ENCODE peak calls at places on chromosomes 1 and 21, in seven cellular contexts. S is K562, N is heart right ventricle, H is colonic mucosa, E is fibroblast of lung, X is IMR-90, W is PC-9. F is an unnamed sample. For H3K36me3, the result is how much of the 10 kb centered on the place peaks cover.

GRCh38 chr1:36913016-36913415 is 121.3 kb downstream of the GRIK3 start:
- DNase-seq in W (no peak), E (no peak), H (peak), S (no peak), N (no peak), X (no peak), F (no peak)

GRCh38 chr1:21541835-21542234 is 32.6 kb downstream of the ALPL start:
- DNase-seq in S (no peak), H (no peak), N (peak), E (peak), X (peak), W (no peak), F (no peak)

GRCh38 chr1:24261977-24262376 is 57.2 kb upstream of the GRHL3 start:
- DNase-seq in W (no peak), E (no peak), N (no peak), H (no peak), S (no peak), X (no peak), F (no peak)

GRCh38 chr1:164772635-164773034 is 213.7 kb downstream of the PBX1 start:
- DNase-seq in W (peak), E (peak), S (peak), N (peak), X (peak), H (peak), F (peak)

GRCh38 chr1:79745928-79746327 is 739.4 kb upstream of the ADGRL4 start:
- DNase-seq in H (no peak), E (peak), W (peak), N (no peak), X (peak), S (no peak), F (no peak)

GRCh38 chr21:45875881-45876280 is 105.7 kb upstream of the COL6A1 start:
- DNase-seq in E (no peak), S (no peak), W (no peak), N (no peak), X (no peak), H (no peak), F (no peak)

GRCh38 chr1:201427923-201428322 is 6.4 kb upstream of the TNNI1 start:
- DNase-seq in H (no peak), X (no peak), E (no peak), N (no peak), S (no peak), W (no peak), F (no peak)

GRCh38 chr1:223472057-223472456 is 78.8 kb downstream of the CCDC185 start:
- DNase-seq in E (no peak), N (no peak), S (no peak), W (no peak), X (no peak), H (no peak), F (no peak)

GRCh38 chr1:37233606-37234005 is 199.3 kb upstream of the GRIK3 start:
- DNase-seq in W (no peak), E (no peak), X (no peak), S (no peak), H (no peak), N (no peak), F (no peak)

GRCh38 chr1:77407738-77408375 is 126.0 kb downstream of the AK5 start:
- DNase-seq in N (no peak), X (peak), S (no peak), E (no peak), W (peak), H (no peak), F (no peak)

GRCh38 chr1:245051349-245052221 is 103.2 kb upstream of the KIF26B start:
- DNase-seq in X (peak), W (no peak), N (peak), S (peak), H (no peak), E (peak), F (peak)

GRCh38 chr1:1371741-1372711 is 3.0 kb downstream of the AURKAIP1 start:
- DNase-seq in N (no peak), X (peak), W (no peak), S (peak), E (peak), H (peak), F (peak)

GRCh38 chr1:200856716-200857352 is 15.9 kb upstream of the GPR25 start:
- DNase-seq in W (no peak), X (peak), H (no peak), E (peak), N (no peak), S (no peak), F (no peak)

GRCh38 chr1:32138965-32139364 is 31.1 kb downstream of the KPNA6 start:
- DNase-seq in X (peak), H (no peak), N (no peak), S (no peak), W (peak), E (peak), F (no peak)

GRCh38 chr1:85074365-85074964 is 26.2 kb upstream of the MCOLN3 start:
- DNase-seq in E (no peak), W (no peak), N (no peak), X (no peak), H (no peak), S (no peak), F (no peak)

GRCh38 chr1:85078903-85079302 is 30.6 kb upstream of the MCOLN3 start:
- DNase-seq in S (no peak), N (no peak), H (no peak), X (peak), W (no peak), E (peak), F (no peak)
- TF ChIP-seq CTCF in S (no peak), N (no peak), H (no peak), X (peak), W (peak), E (peak), F (no peak)

GRCh38 chr1:236561976-236562375 is 38.2 kb downstream of the LGALS8 start:
- DNase-seq in S (no peak), W (no peak), N (no peak), H (no peak), X (no peak), E (no peak), F (no peak)

GRCh38 chr1:236556606-236557005 is 32.8 kb downstream of the LGALS8 start:
- DNase-seq in H (no peak), W (no peak), N (no peak), E (no peak), S (no peak), X (no peak), F (no peak)

GRCh38 chr1:236553370-236553769 is 29.6 kb downstream of the LGALS8 start:
- DNase-seq in W (no peak), S (no peak), H (no peak), X (no peak), N (no peak), E (no peak), F (no peak)

GRCh38 chr1:236560213-236560771 is 36.5 kb downstream of the LGALS8 start:
- DNase-seq in E (no peak), W (no peak), X (no peak), H (no peak), N (no peak), S (no peak), F (no peak)

DNA sequence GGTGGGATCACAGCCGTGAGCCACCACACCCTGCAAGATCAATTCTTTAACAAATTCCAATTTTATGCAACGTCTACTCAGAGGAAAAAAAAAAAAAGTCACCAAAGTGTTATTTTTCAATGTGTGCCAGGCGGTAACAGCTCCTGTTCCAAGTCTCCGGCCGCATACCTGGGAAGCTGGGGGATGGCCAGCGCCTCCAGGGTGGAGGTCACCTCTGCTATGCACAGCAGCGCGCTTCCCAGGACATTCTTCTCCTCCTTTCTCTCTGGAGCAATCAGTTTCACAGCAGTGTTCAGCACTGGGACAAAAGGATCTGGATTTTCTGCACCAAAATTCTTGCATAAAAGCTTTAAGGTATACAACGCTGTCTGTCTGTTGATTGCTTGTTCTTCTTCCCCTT is 34.3 kb downstream of the LGALS8 start:
- DNase-seq in H (no peak), W (no peak), X (no peak), S (no peak), N (no peak), E (no peak), F (no peak)
- H3K36me3 ChIP-seq in H (under half), W (under half), X (under half), S (half or more), N (half or more), E (under half), F (half or more)

GRCh38 chr1:230067871-230068814 is 1.1 kb downstream of the GALNT2 start:
- DNase-seq in X (no peak), E (peak), S (peak), N (peak), W (no peak), H (peak), F (no peak)
- TF ChIP-seq CTCF in X (no peak), E (no peak), S (no peak), N (no peak), W (no peak), H (no peak), F (no peak)

GRCh38 chr1:16126160-16126559 is 29.7 kb downstream of the EPHA2 start:
- DNase-seq in S (no peak), N (no peak), X (no peak), H (no peak), W (no peak), E (no peak), F (no peak)
- H3K36me3 ChIP-seq in S (under half), N (half or more), X (half or more), H (under half), W (half or more), E (under half), F (under half)

F was measured in body of pancreas.